ENCODE peak calls at places on chromosomes 11 and 22, in five cellular contexts. One of them, this sample, is unnamed.

GRCh38 chr11:43548921-43549320 is 131.6 kb upstream of the HSD17B12 start:
- DNase-seq in testis: peak; percentile 54
- DNase-seq in IMR-90: no peak
- DNase-seq in uterus: no peak
- DNase-seq in ovary: no peak
- DNase-seq in this sample: no peak

GRCh38 chr22:23565942-23566715 is 14.0 kb downstream of the IGLL1 start:
- DNase-seq in ovary: no peak
- DNase-seq in uterus: no peak
- DNase-seq in testis: no peak
- DNase-seq in IMR-90: no peak
- DNase-seq in this sample: no peak

GRCh38 chr22:50274311-50274710 is 4.1 kb upstream of the MAPK11 start:
- DNase-seq in uterus: no peak
- DNase-seq in ovary: peak; percentile 68
- DNase-seq in IMR-90: peak; percentile 54
- DNase-seq in testis: peak; percentile 78
- DNase-seq in this sample: no peak

GRCh38 chr22:24426436-24426835 is 963 bp upstream of the ADORA2A start:
- DNase-seq in uterus: no peak
- DNase-seq in testis: no peak
- DNase-seq in IMR-90: no peak
- DNase-seq in ovary: no peak
- DNase-seq in this sample: no peak

GRCh38 chr11:43359432-43359818 is 705 bp downstream of the TTC17 start:
- DNase-seq in IMR-90: peak; percentile 28
- DNase-seq in ovary: no peak
- DNase-seq in uterus: no peak
- DNase-seq in testis: peak; percentile 47
- DNase-seq in this sample: peak; percentile 13

GRCh38 chr11:92751594-92751993 is 217.9 kb upstream of the MTNR1B start:
- DNase-seq in testis: no peak
- DNase-seq in uterus: no peak
- DNase-seq in IMR-90: no peak
- DNase-seq in ovary: no peak
- DNase-seq in this sample: no peak

GRCh38 chr11:78773077-78773476 is 198.4 kb upstream of the NARS2 start:
- DNase-seq in ovary: no peak
- DNase-seq in uterus: no peak
- DNase-seq in testis: no peak
- DNase-seq in IMR-90: peak; percentile 71
- DNase-seq in this sample: no peak

GRCh38 chr11:111001986-111002616 is 243.4 kb upstream of the POU2AF2 start:
- DNase-seq in uterus: no peak
- DNase-seq in testis: no peak
- DNase-seq in IMR-90: peak; percentile 95
- DNase-seq in ovary: no peak
- DNase-seq in this sample: peak; percentile 37

GRCh38 chr11:106990322-106990721 is 28.0 kb downstream of the GUCY1A2 start:
- DNase-seq in IMR-90: no peak
- DNase-seq in uterus: no peak
- DNase-seq in testis: no peak
- DNase-seq in ovary: no peak
- DNase-seq in this sample: no peak

GRCh38 chr22:38468761-38469305 is 937 bp downstream of the KDELR3 start:
- DNase-seq in IMR-90: no peak
- DNase-seq in uterus: no peak
- DNase-seq in testis: no peak
- DNase-seq in ovary: no peak
- DNase-seq in this sample: no peak
- H3K4me3 ChIP-seq in IMR-90: peak overlapping the region; percentile 95
- H3K4me3 ChIP-seq in uterus: no peak overlapping the region
- H3K4me3 ChIP-seq in testis: no peak overlapping the region
- H3K4me3 ChIP-seq in ovary: no peak overlapping the region
- H3K4me3 ChIP-seq in this sample: no peak overlapping the region

DNA sequence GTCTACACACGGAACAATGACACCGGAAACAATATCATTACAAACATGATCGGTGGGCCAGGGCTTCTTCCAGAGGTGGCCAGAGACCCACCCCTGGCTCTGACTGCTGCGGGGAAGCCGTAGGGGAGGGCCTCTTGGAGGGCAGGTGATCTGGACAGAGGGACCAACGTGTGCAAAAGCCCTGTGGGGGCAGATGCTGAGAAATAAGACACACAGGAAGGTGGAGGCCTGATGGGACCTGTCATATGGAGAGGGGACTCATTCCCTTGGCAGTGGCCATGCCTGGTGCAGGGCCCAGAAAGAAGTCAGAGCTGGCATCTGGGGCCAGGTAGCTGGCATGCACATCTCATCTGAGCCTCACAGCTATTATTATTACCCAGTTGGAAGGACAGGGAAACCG is 1.1 kb downstream of the ALDH3B2 start:
- DNase-seq in ovary: no peak
- DNase-seq in IMR-90: no peak
- DNase-seq in uterus: no peak
- DNase-seq in testis: no peak
- DNase-seq in this sample: no peak
- H3K4me1 ChIP-seq in ovary: no peaks in the 10 kb centered on the region
- H3K4me1 ChIP-seq in IMR-90: no peaks in the 10 kb centered on the region
- H3K4me1 ChIP-seq in uterus: no peaks in the 10 kb centered on the region
- H3K4me1 ChIP-seq in testis: no peaks in the 10 kb centered on the region
- H3K4me1 ChIP-seq in this sample: no peaks in the 10 kb centered on the region

GRCh38 chr11:75734491-75735180 is 17.0 kb downstream of the MOGAT2 start:
- DNase-seq in ovary: no peak
- DNase-seq in IMR-90: no peak
- DNase-seq in uterus: no peak
- DNase-seq in testis: no peak
- DNase-seq in this sample: no peak
- TF ChIP-seq POLR2A in ovary: no peak
- TF ChIP-seq POLR2A in IMR-90: no peak
- TF ChIP-seq POLR2A in uterus: no peak
- TF ChIP-seq POLR2A in testis: no peak
- TF ChIP-seq POLR2A in this sample: no peak

GRCh38 chr11:9571766-9572120 is 1.7 kb upstream of the WEE1 start:
- DNase-seq in uterus: no peak
- DNase-seq in ovary: no peak
- DNase-seq in testis: no peak
- DNase-seq in IMR-90: no peak
- DNase-seq in this sample: no peak
- H3K4me3 ChIP-seq in uterus: no peak overlapping the region
- H3K4me3 ChIP-seq in ovary: no peak overlapping the region
- H3K4me3 ChIP-seq in testis: peak overlapping the region; percentile 74
- H3K4me3 ChIP-seq in IMR-90: no peak overlapping the region
- H3K4me3 ChIP-seq in this sample: no peak overlapping the region

DNA sequence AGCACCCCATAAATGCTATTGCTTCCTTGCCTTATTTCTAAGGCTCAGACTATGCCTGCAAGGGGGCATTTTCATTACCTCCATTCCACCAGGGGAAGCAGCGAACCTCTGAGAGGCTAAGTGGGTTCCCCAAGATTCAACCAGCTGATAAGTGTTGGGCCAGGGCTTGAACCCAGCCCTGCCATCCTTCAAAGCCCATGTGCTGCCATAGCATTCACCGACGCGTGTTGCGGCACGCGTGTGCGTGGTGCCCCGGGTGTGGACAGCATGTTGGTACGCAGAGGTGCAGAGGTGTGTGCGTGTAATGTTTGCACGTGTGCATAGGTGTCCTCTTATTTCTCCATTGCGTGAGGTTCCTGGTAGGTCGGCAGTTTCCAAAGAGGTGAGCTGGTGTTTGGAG is 66.0 kb upstream of the PPARA start:
- DNase-seq in uterus: no peak
- DNase-seq in testis: peak; percentile 13
- DNase-seq in IMR-90: no peak
- DNase-seq in ovary: no peak
- DNase-seq in this sample: no peak
- H3K4me1 ChIP-seq in uterus: peaks cover 48% of the 10 kb centered on the region
- H3K4me1 ChIP-seq in testis: peaks cover 69% of the 10 kb centered on the region
- H3K4me1 ChIP-seq in IMR-90: peaks cover 51% of the 10 kb centered on the region
- H3K4me1 ChIP-seq in ovary: peaks cover 38% of the 10 kb centered on the region
- H3K4me1 ChIP-seq in this sample: peaks cover 78% of the 10 kb centered on the region